ENCODE peak calls at places on chromosomes 11 and 22, in nine cellular contexts. One of them, this sample, is unnamed.

GRCh38 chr22:37801946-37802309 is 5.8 kb upstream of the GCAT start:
- DNase-seq in GM23338: peak; percentile 45
- DNase-seq in heart right ventricle: no peak
- DNase-seq in lower lobe of right lung: no peak
- DNase-seq in upper lobe of right lung: no peak
- DNase-seq in transverse colon: no peak
- DNase-seq in small intestine: peak; percentile 59
- DNase-seq in aorta: no peak
- DNase-seq in sigmoid colon: no peak
- DNase-seq in this sample: no peak

GRCh38 chr11:3782963-3783362 is 14.4 kb downstream of the NUP98 start:
- DNase-seq in lower lobe of right lung: no peak
- DNase-seq in transverse colon: no peak
- DNase-seq in upper lobe of right lung: no peak
- DNase-seq in heart right ventricle: no peak
- DNase-seq in sigmoid colon: no peak
- DNase-seq in small intestine: no peak
- DNase-seq in aorta: no peak
- DNase-seq in GM23338: no peak
- DNase-seq in this sample: no peak

GRCh38 chr22:44049369-44050231 is 25.5 kb downstream of the PARVB start:
- DNase-seq in small intestine: no peak
- DNase-seq in transverse colon: no peak
- DNase-seq in lower lobe of right lung: no peak
- DNase-seq in heart right ventricle: no peak
- DNase-seq in GM23338: no peak
- DNase-seq in aorta: no peak
- DNase-seq in sigmoid colon: no peak
- DNase-seq in upper lobe of right lung: no peak
- DNase-seq in this sample: no peak

GRCh38 chr11:34266090-34266912 is 91.5 kb downstream of the ABTB2 start:
- DNase-seq in small intestine: no peak
- DNase-seq in aorta: peak; percentile 63
- DNase-seq in GM23338: no peak
- DNase-seq in upper lobe of right lung: no peak
- DNase-seq in lower lobe of right lung: no peak
- DNase-seq in sigmoid colon: peak; percentile 76
- DNase-seq in heart right ventricle: no peak
- DNase-seq in transverse colon: no peak
- DNase-seq in this sample: no peak

GRCh38 chr11:129785383-129786111 is 30.1 kb upstream of the TMEM45B start:
- DNase-seq in aorta: no peak
- DNase-seq in GM23338: peak; percentile 39
- DNase-seq in heart right ventricle: no peak
- DNase-seq in upper lobe of right lung: no peak
- DNase-seq in sigmoid colon: no peak
- DNase-seq in lower lobe of right lung: no peak
- DNase-seq in transverse colon: no peak
- DNase-seq in small intestine: peak; percentile 35
- DNase-seq in this sample: no peak

GRCh38 chr22:41862530-41863266 is 29.8 kb downstream of the SREBF2 start:
- DNase-seq in aorta: no peak
- DNase-seq in lower lobe of right lung: no peak
- DNase-seq in heart right ventricle: no peak
- DNase-seq in transverse colon: no peak
- DNase-seq in small intestine: no peak
- DNase-seq in sigmoid colon: no peak
- DNase-seq in upper lobe of right lung: no peak
- DNase-seq in GM23338: no peak
- DNase-seq in this sample: no peak

GRCh38 chr11:126474220-126474619 is 118.7 kb downstream of the ST3GAL4 start:
- DNase-seq in upper lobe of right lung: no peak
- DNase-seq in GM23338: no peak
- DNase-seq in transverse colon: no peak
- DNase-seq in heart right ventricle: no peak
- DNase-seq in sigmoid colon: no peak
- DNase-seq in small intestine: no peak
- DNase-seq in lower lobe of right lung: no peak
- DNase-seq in aorta: no peak
- DNase-seq in this sample: no peak

GRCh38 chr22:43152355-43153071 is 1.2 kb downstream of the TSPO start:
- DNase-seq in heart right ventricle: peak; percentile 75
- DNase-seq in aorta: peak; percentile 90
- DNase-seq in GM23338: no peak
- DNase-seq in sigmoid colon: peak; percentile 88
- DNase-seq in transverse colon: peak; percentile 88
- DNase-seq in lower lobe of right lung: peak; percentile 91
- DNase-seq in small intestine: peak; percentile 88
- DNase-seq in upper lobe of right lung: peak; percentile 92
- DNase-seq in this sample: no peak

GRCh38 chr11:106156290-106156937 is 79.0 kb downstream of the AASDHPPT start:
- DNase-seq in small intestine: peak; percentile 81
- DNase-seq in lower lobe of right lung: no peak
- DNase-seq in transverse colon: no peak
- DNase-seq in aorta: no peak
- DNase-seq in GM23338: peak; percentile 72
- DNase-seq in heart right ventricle: no peak
- DNase-seq in sigmoid colon: peak; percentile 67
- DNase-seq in upper lobe of right lung: no peak
- DNase-seq in this sample: no peak

GRCh38 chr22:35995345-35995744 is 33.3 kb downstream of the RBFOX2 start:
- DNase-seq in GM23338: no peak
- DNase-seq in sigmoid colon: no peak
- DNase-seq in aorta: no peak
- DNase-seq in heart right ventricle: no peak
- DNase-seq in small intestine: no peak
- DNase-seq in upper lobe of right lung: no peak
- DNase-seq in transverse colon: no peak
- DNase-seq in lower lobe of right lung: no peak
- DNase-seq in this sample: no peak

GRCh38 chr11:99739464-99740089 is 718.8 kb downstream of the CNTN5 start:
- DNase-seq in heart right ventricle: no peak
- DNase-seq in GM23338: peak; percentile 79
- DNase-seq in upper lobe of right lung: no peak
- DNase-seq in aorta: no peak
- DNase-seq in sigmoid colon: no peak
- DNase-seq in lower lobe of right lung: no peak
- DNase-seq in transverse colon: no peak
- DNase-seq in small intestine: peak; percentile 1
- DNase-seq in this sample: no peak

GRCh38 chr22:20214853-20215252 is 53.3 kb downstream of the RTN4R start:
- DNase-seq in heart right ventricle: no peak
- DNase-seq in sigmoid colon: no peak
- DNase-seq in transverse colon: no peak
- DNase-seq in aorta: no peak
- DNase-seq in lower lobe of right lung: no peak
- DNase-seq in GM23338: no peak
- DNase-seq in small intestine: no peak
- DNase-seq in upper lobe of right lung: no peak
- DNase-seq in this sample: no peak

GRCh38 chr11:36333897-36334296 is 37.8 kb downstream of the PRR5L start:
- DNase-seq in transverse colon: no peak
- DNase-seq in small intestine: no peak
- DNase-seq in GM23338: peak; percentile 92
- DNase-seq in upper lobe of right lung: no peak
- DNase-seq in sigmoid colon: no peak
- DNase-seq in heart right ventricle: no peak
- DNase-seq in aorta: no peak
- DNase-seq in lower lobe of right lung: no peak
- DNase-seq in this sample: no peak

GRCh38 chr11:122995526-122995925 is 13.9 kb upstream of the BSX start:
- DNase-seq in aorta: no peak
- DNase-seq in heart right ventricle: no peak
- DNase-seq in transverse colon: no peak
- DNase-seq in GM23338: no peak
- DNase-seq in upper lobe of right lung: no peak
- DNase-seq in small intestine: no peak
- DNase-seq in lower lobe of right lung: no peak
- DNase-seq in sigmoid colon: no peak
- DNase-seq in this sample: no peak

GRCh38 chr11:83070044-83070877 is 1.4 kb downstream of the RAB30 start:
- DNase-seq in GM23338: peak; percentile 80
- DNase-seq in upper lobe of right lung: no peak
- DNase-seq in small intestine: no peak
- DNase-seq in sigmoid colon: no peak
- DNase-seq in lower lobe of right lung: no peak
- DNase-seq in transverse colon: no peak
- DNase-seq in aorta: no peak
- DNase-seq in heart right ventricle: no peak
- DNase-seq in this sample: no peak

DNA sequence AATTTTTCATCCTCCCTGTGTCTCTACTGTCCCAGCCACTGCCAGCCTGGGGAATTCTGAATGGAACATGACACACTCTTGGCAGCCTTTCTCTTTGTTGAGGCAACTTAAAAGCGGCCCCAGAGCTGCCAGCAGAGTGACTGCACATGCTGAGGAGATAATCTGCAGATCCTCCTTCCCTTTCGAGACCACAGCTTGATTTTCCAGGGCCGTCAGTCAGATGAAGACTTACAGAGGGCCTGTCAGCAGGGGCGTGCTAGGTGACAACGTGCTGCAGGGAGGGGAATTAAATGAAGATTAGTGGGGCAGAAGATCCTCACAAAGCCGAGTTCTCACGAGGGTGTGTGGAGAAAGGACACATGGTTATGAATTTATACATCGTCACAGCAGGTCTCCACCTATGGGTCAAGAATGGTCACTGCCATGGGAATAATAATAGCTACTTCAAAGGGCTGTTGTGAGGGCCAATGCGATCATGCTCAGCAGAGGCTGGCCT is 193.5 kb upstream of the PITPNB start:
- DNase-seq in sigmoid colon: peak; percentile 68
- DNase-seq in lower lobe of right lung: peak; percentile 52
- DNase-seq in small intestine: peak; percentile 38
- DNase-seq in GM23338: peak; percentile 41
- DNase-seq in aorta: no peak
- DNase-seq in upper lobe of right lung: no peak
- DNase-seq in heart right ventricle: peak; percentile 48
- DNase-seq in transverse colon: no peak
- DNase-seq in this sample: no peak
- H3K27ac ChIP-seq in sigmoid colon: peak overlapping the region; percentile 65
- H3K27ac ChIP-seq in lower lobe of right lung: peak overlapping the region; percentile 19
- H3K27ac ChIP-seq in small intestine: no peak overlapping the region
- H3K27ac ChIP-seq in GM23338: no peak overlapping the region
- H3K27ac ChIP-seq in aorta: no peak overlapping the region
- H3K27ac ChIP-seq in upper lobe of right lung: no peak overlapping the region
- H3K27ac ChIP-seq in heart right ventricle: peak overlapping the region; percentile 47
- H3K27ac ChIP-seq in transverse colon: no peak overlapping the region
- H3K27ac ChIP-seq in this sample: peak overlapping the region; percentile 9

GRCh38 chr11:70498171-70498571 is 99.8 kb downstream of the CTTN start:
- DNase-seq in upper lobe of right lung: peak; percentile 25
- DNase-seq in GM23338: no peak
- DNase-seq in aorta: peak; percentile 18
- DNase-seq in sigmoid colon: peak; percentile 39
- DNase-seq in heart right ventricle: no peak
- DNase-seq in transverse colon: no peak
- DNase-seq in small intestine: no peak
- DNase-seq in lower lobe of right lung: peak; percentile 12
- DNase-seq in this sample: no peak

GRCh38 chr11:70495351-70496310 is 97.3 kb downstream of the CTTN start:
- DNase-seq in aorta: peak; percentile 26
- DNase-seq in heart right ventricle: no peak
- DNase-seq in transverse colon: no peak
- DNase-seq in lower lobe of right lung: peak; percentile 30
- DNase-seq in sigmoid colon: peak; percentile 46
- DNase-seq in GM23338: no peak
- DNase-seq in upper lobe of right lung: peak; percentile 56
- DNase-seq in small intestine: no peak
- DNase-seq in this sample: no peak

GRCh38 chr11:70494559-70495350 is 96.4 kb downstream of the CTTN start:
- DNase-seq in transverse colon: no peak
- DNase-seq in small intestine: no peak
- DNase-seq in upper lobe of right lung: peak; percentile 47
- DNase-seq in aorta: peak; percentile 41
- DNase-seq in GM23338: no peak
- DNase-seq in lower lobe of right lung: peak; percentile 29
- DNase-seq in sigmoid colon: peak; percentile 40
- DNase-seq in heart right ventricle: no peak
- DNase-seq in this sample: no peak

GRCh38 chr11:70497536-70498075 is 99.3 kb downstream of the CTTN start:
- DNase-seq in GM23338: no peak
- DNase-seq in lower lobe of right lung: peak; percentile 24
- DNase-seq in small intestine: no peak
- DNase-seq in sigmoid colon: peak; percentile 41
- DNase-seq in heart right ventricle: no peak
- DNase-seq in transverse colon: no peak
- DNase-seq in upper lobe of right lung: peak; percentile 46
- DNase-seq in aorta: peak; percentile 37
- DNase-seq in this sample: no peak

GRCh38 chr11:70496591-70497535 is 98.5 kb downstream of the CTTN start:
- DNase-seq in heart right ventricle: no peak
- DNase-seq in upper lobe of right lung: peak; percentile 30
- DNase-seq in lower lobe of right lung: peak; percentile 23
- DNase-seq in aorta: peak; percentile 23
- DNase-seq in transverse colon: no peak
- DNase-seq in small intestine: no peak
- DNase-seq in GM23338: no peak
- DNase-seq in sigmoid colon: peak; percentile 27
- DNase-seq in this sample: no peak
- H3K27ac ChIP-seq in heart right ventricle: no peak overlapping the region
- H3K27ac ChIP-seq in upper lobe of right lung: no peak overlapping the region
- H3K27ac ChIP-seq in lower lobe of right lung: no peak overlapping the region
- H3K27ac ChIP-seq in aorta: no peak overlapping the region
- H3K27ac ChIP-seq in transverse colon: no peak overlapping the region
- H3K27ac ChIP-seq in small intestine: no peak overlapping the region
- H3K27ac ChIP-seq in GM23338: no peak overlapping the region
- H3K27ac ChIP-seq in sigmoid colon: no peak overlapping the region
- H3K27ac ChIP-seq in this sample: no peak overlapping the region

DNA sequence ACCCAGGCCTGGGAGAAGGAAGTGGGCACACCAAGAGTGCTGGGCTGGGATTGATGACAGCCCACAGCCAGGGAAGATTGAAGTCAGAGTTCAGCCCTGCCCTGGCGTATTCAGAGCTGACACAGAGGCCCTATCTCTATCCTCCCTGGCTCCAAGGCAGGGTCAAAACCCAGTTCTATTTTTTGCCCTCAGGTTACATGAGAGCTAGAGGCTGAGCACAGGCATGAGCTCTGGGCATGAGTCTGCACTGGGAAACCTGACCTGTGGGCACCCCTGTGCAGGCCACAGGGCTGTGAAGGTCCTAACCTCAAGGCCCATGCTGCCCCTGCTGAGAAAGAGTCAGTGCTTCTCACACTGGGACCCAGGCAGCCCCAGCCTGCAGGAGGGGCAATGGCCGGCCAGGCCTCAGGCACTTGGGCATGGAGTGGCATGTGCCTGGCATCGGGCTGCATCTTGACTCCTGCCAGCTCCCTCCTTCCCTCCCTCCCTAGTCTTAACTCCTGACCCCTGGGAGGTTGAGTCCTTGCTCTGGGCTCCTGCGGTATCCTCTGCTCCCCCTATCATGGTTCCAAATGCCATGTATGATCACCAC is 5.4 kb downstream of the SLC35E4 start:
- DNase-seq in heart right ventricle: no peak
- DNase-seq in transverse colon: no peak
- DNase-seq in aorta: no peak
- DNase-seq in GM23338: no peak
- DNase-seq in upper lobe of right lung: no peak
- DNase-seq in sigmoid colon: no peak
- DNase-seq in small intestine: no peak
- DNase-seq in lower lobe of right lung: no peak
- DNase-seq in this sample: no peak
- H3K27ac ChIP-seq in heart right ventricle: no peak overlapping the region
- H3K27ac ChIP-seq in transverse colon: no peak overlapping the region
- H3K27ac ChIP-seq in aorta: no peak overlapping the region
- H3K27ac ChIP-seq in GM23338: no peak overlapping the region
- H3K27ac ChIP-seq in upper lobe of right lung: no peak overlapping the region
- H3K27ac ChIP-seq in sigmoid colon: no peak overlapping the region
- H3K27ac ChIP-seq in small intestine: no peak overlapping the region
- H3K27ac ChIP-seq in lower lobe of right lung: no peak overlapping the region
- H3K27ac ChIP-seq in this sample: no peak overlapping the region

GRCh38 chr22:17172172-17172833 is 13.2 kb upstream of the HDHD5 start:
- DNase-seq in heart right ventricle: peak; percentile 55
- DNase-seq in upper lobe of right lung: peak; percentile 70
- DNase-seq in sigmoid colon: peak; percentile 68
- DNase-seq in small intestine: no peak
- DNase-seq in lower lobe of right lung: peak; percentile 48
- DNase-seq in GM23338: peak; percentile 56
- DNase-seq in aorta: no peak
- DNase-seq in transverse colon: no peak
- DNase-seq in this sample: no peak
- H3K27ac ChIP-seq in heart right ventricle: peak overlapping the region; percentile 99
- H3K27ac ChIP-seq in upper lobe of right lung: peak overlapping the region; percentile 98
- H3K27ac ChIP-seq in sigmoid colon: peak overlapping the region; percentile 92
- H3K27ac ChIP-seq in small intestine: peak overlapping the region; percentile 94
- H3K27ac ChIP-seq in lower lobe of right lung: peak overlapping the region; percentile 94
- H3K27ac ChIP-seq in GM23338: peak overlapping the region; percentile 95
- H3K27ac ChIP-seq in aorta: no peak overlapping the region
- H3K27ac ChIP-seq in transverse colon: peak overlapping the region; percentile 91
- H3K27ac ChIP-seq in this sample: peak overlapping the region; percentile 74